ENCODE peak calls at places on chromosomes 1 and 21, in seven cellular contexts. X is pulmonary artery endothelial cell, W is H4, T is fibroblast of villous mesenchyme, M is memory B cell, K is posterior cingulate gyrus, G is lower leg skin. P is an unnamed sample.

GRCh38 chr1:160101037-160101716 is 2.8 kb upstream of the IGSF8 start:
- DNase-seq in K (peak), M (peak), X (peak), T (peak), W (peak), G (peak), P (peak)

GRCh38 chr1:89954401-89954800 is 40.5 kb upstream of the ZNF326 start:
- DNase-seq in K (no peak), T (no peak), W (no peak), X (no peak), M (no peak), G (no peak), P (no peak)

GRCh38 chr1:188122646-188123045 is 1293.9 kb downstream of the PLA2G4A start:
- DNase-seq in M (no peak), K (no peak), G (no peak), T (no peak), X (no peak), W (no peak), P (no peak)

GRCh38 chr1:79052829-79053449 is 46.4 kb upstream of the ADGRL4 start:
- DNase-seq in G (no peak), M (no peak), X (no peak), W (no peak), T (no peak), K (no peak), P (no peak)

GRCh38 chr1:42137766-42138165 is 15.4 kb upstream of the GUCA2B start:
- DNase-seq in M (no peak), W (no peak), T (no peak), K (no peak), G (no peak), X (no peak), P (no peak)

GRCh38 chr1:15510611-15511405 is 13.2 kb downstream of the CASP9 start:
- DNase-seq in K (no peak), M (no peak), W (no peak), X (no peak), T (no peak), G (no peak), P (no peak)

GRCh38 chr1:246728311-246728710 is 4.1 kb downstream of the SCCPDH start:
- DNase-seq in M (no peak), K (no peak), T (peak), G (no peak), X (no peak), W (no peak), P (no peak)

GRCh38 chr1:159959451-159959850 is 5.4 kb upstream of the SLAMF9 start:
- DNase-seq in X (no peak), W (peak), M (no peak), T (no peak), K (no peak), G (peak), P (no peak)

GRCh38 chr1:27428316-27429028 is 36.0 kb downstream of the GPR3 start:
- DNase-seq in M (no peak), W (no peak), G (no peak), X (peak), T (peak), K (no peak), P (no peak)

GRCh38 chr1:115463347-115463746 is 125.3 kb upstream of the NGF start:
- DNase-seq in T (no peak), K (no peak), G (no peak), M (no peak), X (no peak), W (no peak), P (no peak)

GRCh38 chr1:66313446-66313845 is 220.5 kb upstream of the SGIP1 start:
- DNase-seq in K (no peak), X (no peak), M (no peak), W (no peak), T (no peak), G (no peak), P (no peak)

GRCh38 chr1:224773646-224774045 is 155.8 kb upstream of the DNAH14 start:
- DNase-seq in T (no peak), K (no peak), X (no peak), W (no peak), G (no peak), M (no peak), P (no peak)

GRCh38 chr1:195462646-195463045 is 1145.6 kb downstream of the KCNT2 start:
- DNase-seq in M (no peak), G (no peak), K (no peak), X (no peak), T (no peak), W (no peak), P (no peak)

GRCh38 chr1:246302251-246302625 is 204.8 kb downstream of the SMYD3 start:
- DNase-seq in X (no peak), W (no peak), K (no peak), G (no peak), M (no peak), T (no peak), P (no peak)

GRCh38 chr21:17446737-17447136 is 66.1 kb upstream of the CXADR start:
- DNase-seq in G (peak), K (no peak), W (no peak), T (no peak), X (no peak), M (no peak), P (no peak)

P was measured in activated B cell treated with CpG ODN at 0.5 μM for 24 hours.